ENCODE peak calls at places on chromosomes 13 and 19, in five cellular contexts. U is left ventricle myocardium inferior; B is stomach; Y is CD8-positive, alpha-beta T cell; D is uterus. O is an unnamed sample.

GRCh38 chr13:110318920-110319319 is 11.8 kb downstream of the COL4A2 start:
- DNase-seq in D (no peak), B (no peak), U (no peak), Y (no peak), O (peak)

GRCh38 chr13:28324181-28324789 is 170.6 kb downstream of the FLT1 start:
- DNase-seq in U (peak), Y (peak), B (peak), D (peak), O (no peak)

GRCh38 chr13:28754698-28755545 is 36.2 kb upstream of the SLC46A3 start:
- DNase-seq in B (no peak), Y (no peak), D (no peak), U (peak), O (no peak)

GRCh38 chr19:49687150-49687549 is 2.2 kb upstream of the ADM5 start:
- DNase-seq in U (no peak), D (no peak), B (no peak), Y (no peak), O (no peak)

GRCh38 chr13:30429721-30430694 is 7.7 kb downstream of the UBE2L5 start:
- DNase-seq in D (no peak), Y (peak), B (no peak), U (no peak), O (no peak)

GRCh38 chr13:19862511-19863313 is 737 bp downstream of the ZMYM5 start:
- DNase-seq in U (peak), B (peak), D (peak), Y (peak), O (peak)

GRCh38 chr13:110107568-110108347 is 199.2 kb downstream of the COL4A1 start:
- DNase-seq in D (no peak), Y (no peak), U (no peak), B (no peak), O (peak)

GRCh38 chr13:103839460-103839859 is 773.2 kb upstream of the SLC10A2 start:
- DNase-seq in B (no peak), U (no peak), D (no peak), Y (no peak), O (no peak)

GRCh38 chr13:38970380-38971051 is 20.1 kb downstream of the STOML3 start:
- DNase-seq in D (no peak), Y (no peak), B (no peak), U (no peak), O (no peak)

GRCh38 chr13:91904597-91904996 is 506.2 kb downstream of the GPC5 start:
- DNase-seq in Y (no peak), D (no peak), B (no peak), U (no peak), O (no peak)

GRCh38 chr13:33849211-33849610 is 31.3 kb downstream of the RFC3 start:
- DNase-seq in B (no peak), D (no peak), Y (no peak), U (no peak), O (no peak)

GRCh38 chr19:5251096-5252065 is 89.2 kb downstream of the PTPRS start:
- DNase-seq in D (no peak), B (no peak), U (no peak), Y (no peak), O (no peak)

GRCh38 chr19:50909240-50910070 is 1.7 kb downstream of the KLK4 start:
- DNase-seq in B (peak), Y (no peak), D (no peak), U (no peak), O (no peak)
- H3K4me3 ChIP-seq in B (no peak), Y (no peak), D (no peak), U (no peak), O (no peak)

DNA sequence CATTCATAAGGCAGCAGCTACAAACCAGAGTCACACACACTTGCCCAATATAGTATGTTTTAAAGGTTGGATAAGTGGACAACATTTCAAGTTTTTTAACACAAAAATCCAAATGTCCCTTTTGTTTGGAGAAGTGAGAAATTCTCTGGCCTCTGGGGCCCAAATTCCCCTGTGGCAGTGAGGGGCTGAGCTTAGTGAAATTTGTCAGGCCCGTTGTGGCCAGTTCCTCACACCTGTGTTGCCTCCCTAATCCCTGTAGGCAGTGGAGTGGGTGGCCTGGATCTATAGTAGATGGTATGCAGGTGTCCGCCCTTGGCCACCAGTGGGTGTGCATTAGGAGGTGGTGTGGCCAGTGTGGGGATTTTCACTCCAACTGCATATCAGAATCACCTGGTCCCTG is 6.7 kb downstream of the WDR62 start:
- DNase-seq in D (no peak), B (no peak), U (no peak), Y (no peak), O (no peak)
- TF ChIP-seq CTCF in D (no peak), B (no peak), U (no peak), Y (no peak), O (no peak)

DNA sequence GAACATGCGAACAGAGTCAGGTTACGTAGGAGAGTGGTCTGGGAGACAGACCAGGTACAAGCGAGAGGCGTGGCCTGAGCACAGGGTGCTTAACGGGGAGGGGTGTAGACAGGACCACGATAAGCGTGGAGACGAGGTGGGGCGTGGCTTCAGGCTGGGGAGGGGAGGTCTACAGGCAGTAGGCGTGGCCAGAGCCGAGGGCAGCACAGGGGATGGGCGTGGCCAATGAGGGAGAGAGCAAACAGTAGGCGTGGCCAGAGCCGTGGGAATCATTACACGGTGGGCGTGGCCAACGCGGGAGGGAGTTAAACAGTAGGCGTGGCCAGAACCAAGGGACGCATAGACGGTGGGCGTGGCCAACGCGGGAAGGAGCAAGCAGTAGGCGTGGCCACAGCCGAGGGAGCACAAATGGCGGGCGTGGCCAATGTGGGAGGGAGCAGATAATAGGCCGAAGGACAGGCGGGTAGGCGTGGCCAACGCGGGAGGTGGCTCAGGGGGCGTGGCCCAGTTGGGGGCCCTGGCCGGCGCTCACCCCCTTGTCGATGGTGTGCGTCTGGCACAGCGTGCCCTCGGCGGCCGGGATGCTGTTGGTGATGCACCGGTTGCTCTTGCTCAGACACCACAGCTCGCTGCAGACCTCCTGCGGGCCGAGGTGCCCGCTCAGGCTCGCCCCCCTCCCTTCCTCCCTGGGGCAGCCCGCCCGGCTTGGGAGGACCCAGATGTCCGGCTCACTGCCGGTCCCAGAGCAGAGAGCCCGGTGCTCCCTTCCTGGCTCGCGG is 15.2 kb upstream of the MYO1F start:
- DNase-seq in D (peak), Y (peak), U (peak), B (peak), O (peak)
- H3K4me3 ChIP-seq in D (peak), Y (peak), U (peak), B (peak), O (peak)

DNA sequence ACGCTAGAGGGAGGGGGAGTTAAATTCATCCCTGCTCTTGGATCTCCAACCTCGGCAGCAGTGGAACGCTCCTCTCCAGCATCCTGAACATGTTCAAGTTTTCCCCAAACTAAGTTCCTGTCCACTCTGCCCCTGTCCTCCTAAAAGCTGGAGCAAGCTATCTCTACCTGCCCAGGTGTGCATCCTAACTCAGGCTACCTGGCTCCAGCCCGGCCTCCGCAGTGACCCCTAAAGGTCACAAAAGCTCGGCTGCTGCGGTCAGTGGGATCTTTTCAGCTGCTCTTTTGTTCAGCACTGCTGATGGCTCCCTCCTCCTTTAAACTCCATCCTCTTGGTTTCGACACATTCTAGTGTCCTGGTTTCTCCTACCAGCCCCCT is 1.4 kb downstream of the DCUN1D2 start:
- DNase-seq in U (no peak), D (no peak), Y (no peak), B (no peak), O (no peak)
- TF ChIP-seq CTCF in U (no peak), D (no peak), Y (no peak), B (no peak), O (no peak)

GRCh38 chr13:40983269-40983668 is 35.8 kb downstream of the ELF1 start:
- DNase-seq in B (no peak), Y (no peak), U (no peak), D (no peak), O (no peak)
- H3K4me3 ChIP-seq in B (no peak), Y (peak), U (peak), D (no peak), O (peak)

GRCh38 chr19:8569066-8569761 is 8.0 kb downstream of the MYO1F start:
- DNase-seq in D (no peak), B (peak), U (peak), Y (peak), O (no peak)
- TF ChIP-seq CTCF in D (no peak), B (no peak), U (no peak), Y (no peak), O (no peak)

DNA sequence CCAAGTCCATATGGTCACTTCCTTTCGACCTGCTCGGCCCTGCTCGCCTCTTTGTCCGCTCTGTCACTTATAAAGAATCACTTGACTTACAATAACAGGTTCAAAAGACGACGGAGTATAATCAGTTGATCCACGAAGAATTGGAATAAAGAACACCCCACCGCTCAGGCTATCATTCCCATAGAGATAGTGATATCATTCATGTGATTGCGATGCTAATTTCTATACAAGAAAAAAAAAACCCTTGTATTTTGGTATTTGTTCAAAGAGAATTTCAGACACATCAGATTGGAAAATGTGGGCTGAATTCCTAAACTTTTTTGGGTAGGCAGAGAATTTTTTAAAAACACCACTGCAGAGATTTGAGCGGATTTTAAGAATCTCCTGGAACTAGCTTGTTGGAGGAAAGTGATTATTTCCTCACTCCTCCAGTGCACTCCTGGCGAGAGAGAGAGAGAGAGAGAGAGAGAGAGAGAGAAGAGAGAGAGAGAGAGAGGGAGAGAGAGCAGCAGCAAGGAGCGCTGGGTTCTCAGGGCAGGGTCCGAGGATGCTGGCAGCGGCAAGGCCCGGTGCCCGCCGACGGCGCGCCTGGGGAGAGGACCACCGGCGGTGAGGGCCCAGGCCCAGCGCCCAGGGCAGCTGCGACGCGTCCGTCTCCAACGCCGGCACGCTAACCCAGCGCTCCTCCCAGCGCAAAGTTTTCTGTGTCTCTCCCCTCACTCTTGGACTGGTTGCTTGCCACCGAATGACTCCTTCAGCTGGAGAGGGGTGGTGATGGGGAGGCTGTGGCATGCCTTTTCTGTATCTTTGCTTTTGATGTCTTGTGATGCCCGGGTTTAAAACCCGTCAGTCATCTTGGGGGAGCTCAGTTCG is 149.0 kb upstream of the ZNF536 start:
- DNase-seq in D (no peak), Y (no peak), U (no peak), B (no peak), O (no peak)
- H3K4me3 ChIP-seq in D (no peak), Y (no peak), U (peak), B (no peak), O (no peak)

DNA sequence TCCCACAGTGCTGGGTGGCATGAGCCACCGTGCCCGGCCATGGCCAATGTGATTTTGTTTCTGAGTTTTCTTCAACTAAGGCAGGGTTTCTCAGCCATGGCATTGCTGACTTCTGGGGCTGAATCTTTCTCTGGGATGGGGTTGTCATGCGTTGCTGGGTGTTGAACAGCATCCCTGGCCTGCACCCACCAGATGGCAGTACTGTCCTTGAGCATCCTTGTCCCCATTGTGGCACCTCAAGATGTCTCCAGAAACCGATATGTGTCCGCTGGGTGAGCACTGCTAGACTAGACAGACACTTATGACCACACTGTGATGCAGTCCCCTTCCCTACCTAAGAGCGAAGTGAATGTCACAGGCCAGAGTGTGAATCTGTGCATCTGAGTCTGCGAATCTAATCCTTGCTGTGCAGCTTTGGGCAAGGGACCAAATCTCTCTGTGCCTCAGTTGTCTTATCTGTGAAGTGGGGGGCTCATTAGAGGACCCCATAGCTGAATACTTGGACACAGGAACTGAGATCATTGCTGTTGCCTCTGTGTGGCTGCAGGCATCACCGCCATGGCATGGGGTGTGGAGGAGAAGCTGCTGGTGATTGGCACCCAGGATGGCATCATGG is 50.3 kb upstream of the SIN3B start:
- DNase-seq in U (peak), D (peak), Y (peak), B (peak), O (no peak)
- TF ChIP-seq CTCF in U (peak), D (peak), Y (no peak), B (no peak), O (no peak)

GRCh38 chr19:1953037-1953436 is 12.1 kb downstream of the CSNK1G2 start:
- DNase-seq in B (no peak), D (no peak), Y (no peak), U (no peak), O (no peak)
- H3K4me3 ChIP-seq in B (no peak), D (no peak), Y (no peak), U (no peak), O (no peak)

GRCh38 chr13:81540777-81541176 is 1199.9 kb upstream of the SPRY2 start:
- DNase-seq in D (no peak), B (no peak), U (no peak), Y (no peak), O (no peak)
- TF ChIP-seq CTCF in D (no peak), B (no peak), U (no peak), Y (no peak), O (no peak)

O was measured in coronary artery.